ENCODE peak calls at places on chromosomes 16 and 17, in five cellular contexts. B, Y, R, T and O are unnamed samples.

GRCh38 chr17:43595466-43595865 is 49.3 kb upstream of the ETV4 start:
- DNase-seq in B (no peak), Y (no peak), R (no peak), T (no peak), O (no peak)

GRCh38 chr16:3577302-3577752 is at the start of gene NLRC3:
- DNase-seq in B (no peak), Y (no peak), R (no peak), T (no peak), O (no peak)

GRCh38 chr16:69503244-69503643 is 62.5 kb upstream of the NFAT5 start:
- DNase-seq in B (no peak), Y (no peak), R (no peak), T (no peak), O (no peak)

GRCh38 chr17:74862108-74862901 is 2.6 kb upstream of the GRIN2C start:
- DNase-seq in B (peak; percentile 79), Y (peak; percentile 20), R (no peak), T (peak; percentile 82), O (peak; percentile 45)

GRCh38 chr17:11122908-11123307 is 118.1 kb upstream of the SHISA6 start:
- DNase-seq in B (peak; percentile 87), Y (no peak), R (no peak), T (no peak), O (no peak)

GRCh38 chr17:57016764-57017116 is 38.8 kb downstream of the SCPEP1 start:
- DNase-seq in B (no peak), Y (peak; percentile 13), R (no peak), T (no peak), O (no peak)

GRCh38 chr16:53053967-53054669 is 673 bp upstream of the CHD9 start:
- DNase-seq in B (peak; percentile 84), Y (peak; percentile 9), R (no peak), T (peak; percentile 54), O (peak; percentile 46)

GRCh38 chr17:67759355-67760171 is 41.8 kb downstream of the NOL11 start:
- DNase-seq in B (peak; percentile 65), Y (peak; percentile 6), R (peak; percentile 79), T (no peak), O (peak; percentile 63)

GRCh38 chr17:5502552-5502951 is 16.2 kb downstream of the MIS12 start:
- DNase-seq in B (no peak), Y (no peak), R (no peak), T (no peak), O (no peak)

DNA sequence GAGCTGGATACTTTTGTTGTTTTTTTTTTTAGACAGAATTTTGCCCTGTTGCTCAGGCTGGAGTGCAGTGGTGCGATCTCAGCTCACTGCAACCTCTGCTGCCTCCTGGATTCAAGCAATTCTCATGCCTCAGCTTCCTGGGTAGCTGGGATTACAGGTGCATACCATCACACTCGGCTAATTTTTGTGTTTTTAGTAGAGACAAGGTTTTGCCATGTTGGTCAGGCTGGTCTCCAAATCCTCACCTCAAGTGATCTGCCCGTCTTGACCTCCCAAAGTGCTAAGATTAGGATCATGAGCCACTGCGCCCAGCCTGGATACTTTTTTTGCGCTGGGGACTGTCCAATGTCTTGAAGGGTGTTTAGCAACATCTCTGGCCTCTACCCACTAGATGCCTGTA is 32.6 kb upstream of the XYLT1 start:
- DNase-seq in B (no peak), Y (no peak), R (no peak), T (no peak), O (no peak)
- H3K4me3 ChIP-seq in B (no peak overlapping the region), Y (no peak overlapping the region), R (no peak overlapping the region), T (no peak overlapping the region), O (no peak overlapping the region)

GRCh38 chr17:80124351-80124981 is 22.5 kb downstream of the EIF4A3 start:
- DNase-seq in B (peak; percentile 60), Y (no peak), R (peak; percentile 64), T (no peak), O (peak; percentile 89)
- TF ChIP-seq CTCF in B (no peak), Y (peak; percentile 78), R (peak; percentile 20), T (peak; percentile 18), O (peak; percentile 57)

GRCh38 chr17:8151641-8152111 is 528 bp downstream of the PER1 start:
- DNase-seq in B (peak; percentile 98), Y (no peak), R (peak; percentile 97), T (peak; percentile 94), O (peak; percentile 73)

GRCh38 chr17:8151120-8151640 is 1.0 kb downstream of the PER1 start:
- DNase-seq in B (peak; percentile 98), Y (peak; percentile 92), R (peak; percentile 93), T (peak; percentile 93), O (peak; percentile 96)

GRCh38 chr17:8149419-8150193 is 2.6 kb downstream of the PER1 start:
- DNase-seq in B (peak; percentile 77), Y (no peak), R (no peak), T (peak; percentile 52), O (no peak)

GRCh38 chr17:8152112-8152775 is at the start of gene PER1:
- DNase-seq in B (peak; percentile 99), Y (peak; percentile 95), R (peak; percentile 99), T (peak; percentile 99), O (peak; percentile 98)

GRCh38 chr17:8150194-8151119 is 1.7 kb downstream of the PER1 start:
- DNase-seq in B (peak; percentile 75), Y (no peak), R (no peak), T (peak; percentile 45), O (no peak)
- H3K4me3 ChIP-seq in B (peak overlapping the region; percentile 97), Y (peak overlapping the region; percentile 99), R (peak overlapping the region; percentile 98), T (peak overlapping the region; percentile 73), O (peak overlapping the region; percentile 85)

GRCh38 chr17:3683054-3683511 is 12.9 kb downstream of the P2RX5 start:
- DNase-seq in B (no peak), Y (no peak), R (no peak), T (no peak), O (peak; percentile 34)
- TF ChIP-seq CTCF in B (peak; percentile 77), Y (peak; percentile 97), R (peak; percentile 88), T (peak; percentile 95), O (peak; percentile 97)